ENCODE peak calls at places on chromosomes 13 and 19, in eight cellular contexts. E is suprapubic skin, J is prostate gland, W is esophagus muscularis mucosa, S is H1, M is transverse colon, A is breast epithelium, L is HCT116. G is an unnamed sample. For H3K4me1, the result is how much of the 10 kb centered on the place peaks cover.

GRCh38 chr19:35868172-35868822 is at the start of gene APLP1:
- DNase-seq in E (no peak), J (peak), W (no peak), S (peak), M (peak), A (peak), L (no peak), G (peak)

GRCh38 chr19:46015080-46015960 is 7.5 kb downstream of the PGLYRP1 start:
- DNase-seq in E (peak), J (peak), W (no peak), S (peak), M (peak), A (peak), L (no peak), G (no peak)

GRCh38 chr19:52716578-52716977 is 18.3 kb downstream of the ZNF611 start:
- DNase-seq in E (no peak), J (no peak), W (no peak), S (peak), M (no peak), A (no peak), L (no peak), G (no peak)

GRCh38 chr13:79870766-79871165 is 389.8 kb downstream of the NDFIP2 start:
- DNase-seq in E (no peak), J (no peak), W (no peak), S (no peak), M (no peak), A (no peak), L (no peak), G (no peak)

GRCh38 chr19:35313614-35314013 is 15.4 kb upstream of the CD22 start:
- DNase-seq in E (no peak), J (no peak), W (no peak), S (no peak), M (no peak), A (no peak), L (no peak), G (no peak)

GRCh38 chr19:47778954-47779351 is 450 bp downstream of the SELENOW start:
- DNase-seq in E (no peak), J (peak), W (no peak), S (no peak), M (peak), A (no peak), L (no peak), G (peak)

GRCh38 chr19:15251749-15252397 is 19.6 kb upstream of the EPHX3 start:
- DNase-seq in E (no peak), J (peak), W (peak), S (peak), M (peak), A (peak), L (no peak), G (peak)

GRCh38 chr13:99542788-99543406 is 41.6 kb downstream of the TM9SF2 start:
- DNase-seq in E (no peak), J (no peak), W (no peak), S (no peak), M (peak), A (no peak), L (no peak), G (no peak)

GRCh38 chr13:41487222-41487621 is 29.9 kb downstream of the RGCC start:
- DNase-seq in E (no peak), J (no peak), W (no peak), S (no peak), M (no peak), A (no peak), L (no peak), G (no peak)

GRCh38 chr13:50809133-50810090 is 34.1 kb downstream of the DLEU7 start:
- DNase-seq in E (no peak), J (peak), W (no peak), S (no peak), M (no peak), A (no peak), L (no peak), G (no peak)

GRCh38 chr13:22423261-22423660 is 752.4 kb downstream of the FGF9 start:
- DNase-seq in E (no peak), J (no peak), W (no peak), S (no peak), M (no peak), A (no peak), L (no peak), G (no peak)

GRCh38 chr13:50366488-50367174 is 351.4 kb downstream of the KCNRG start:
- DNase-seq in E (no peak), J (no peak), W (peak), S (no peak), M (no peak), A (no peak), L (no peak), G (no peak)

GRCh38 chr19:46451352-46451751 is 20.0 kb downstream of the PNMA8A start:
- DNase-seq in E (no peak), J (peak), W (no peak), S (no peak), M (no peak), A (peak), L (no peak), G (no peak)

GRCh38 chr13:27388236-27388635 is 36.2 kb upstream of the GTF3A start:
- DNase-seq in E (no peak), J (no peak), W (no peak), S (no peak), M (no peak), A (no peak), L (no peak), G (no peak)

GRCh38 chr19:44912854-44913253 is 1.6 kb upstream of the APOC1 start:
- DNase-seq in E (no peak), J (no peak), W (no peak), S (no peak), M (peak), A (peak), L (no peak), G (peak)

GRCh38 chr13:111335263-111335662 is 14.8 kb downstream of the TEX29 start:
- DNase-seq in E (no peak), J (peak), W (no peak), S (peak), M (no peak), A (no peak), L (no peak), G (no peak)

GRCh38 chr19:13999085-13999484 is 7.0 kb downstream of the RFX1 start:
- DNase-seq in E (no peak), J (no peak), W (no peak), S (no peak), M (no peak), A (no peak), L (no peak), G (no peak)

GRCh38 chr19:790971-791604 is 6.2 kb upstream of the PTBP1 start:
- DNase-seq in E (no peak), J (no peak), W (no peak), S (no peak), M (no peak), A (no peak), L (no peak), G (no peak)

GRCh38 chr19:35327642-35328041 is 1.3 kb upstream of the CD22 start:
- DNase-seq in E (no peak), J (no peak), W (no peak), S (no peak), M (no peak), A (no peak), L (no peak), G (no peak)

GRCh38 chr19:11387154-11388034 is 3.3 kb upstream of the EPOR start:
- DNase-seq in E (no peak), J (no peak), W (no peak), S (no peak), M (no peak), A (no peak), L (no peak), G (no peak)

GRCh38 chr13:37656247-37656940 is 57.8 kb upstream of the POSTN start:
- DNase-seq in E (no peak), J (no peak), W (no peak), S (no peak), M (no peak), A (no peak), L (no peak), G (no peak)

GRCh38 chr13:54150851-54151250 is 1122.2 kb downstream of the OLFM4 start:
- DNase-seq in E (no peak), J (no peak), W (no peak), S (no peak), M (no peak), A (no peak), L (no peak), G (no peak)

GRCh38 chr19:294341-294818 is 3.2 kb upstream of the PLPP2 start:
- DNase-seq in E (no peak), J (no peak), W (no peak), S (peak), M (no peak), A (no peak), L (no peak), G (no peak)

GRCh38 chr19:14503285-14503684 is 7.4 kb upstream of the GIPC1 start:
- DNase-seq in E (no peak), J (no peak), W (no peak), S (no peak), M (no peak), A (no peak), L (no peak), G (no peak)

GRCh38 chr13:114078501-114079451 is 53.6 kb downstream of the RASA3 start:
- DNase-seq in E (peak), J (no peak), W (no peak), S (no peak), M (peak), A (no peak), L (no peak), G (peak)

GRCh38 chr13:96984061-96984508 is 10.2 kb downstream of the OXGR1 start:
- DNase-seq in E (no peak), J (peak), W (no peak), S (no peak), M (peak), A (peak), L (no peak), G (no peak)

GRCh38 chr19:55491546-55492360 is 3.5 kb downstream of the SSC5D start:
- DNase-seq in E (no peak), J (no peak), W (no peak), S (no peak), M (no peak), A (no peak), L (no peak), G (peak)

GRCh38 chr19:48698046-48698445 is 2.3 kb downstream of the FUT2 start:
- DNase-seq in E (no peak), J (no peak), W (no peak), S (no peak), M (peak), A (no peak), L (no peak), G (no peak)

GRCh38 chr13:38090913-38091312 is 221.3 kb upstream of the TRPC4 start:
- DNase-seq in E (no peak), J (no peak), W (no peak), S (no peak), M (no peak), A (no peak), L (no peak), G (no peak)

GRCh38 chr13:29514720-29515310 is 80.7 kb downstream of the SLC7A1 start:
- DNase-seq in E (no peak), J (no peak), W (no peak), S (no peak), M (no peak), A (no peak), L (no peak), G (no peak)
- TF ChIP-seq POLR2AphosphoS5 in E (no peak), J (no peak), W (no peak), S (no peak), M (no peak), A (no peak), L (no peak), G (no peak)

GRCh38 chr19:57773488-57773887 is 4.0 kb downstream of the ZNF586 start:
- DNase-seq in E (no peak), J (no peak), W (no peak), S (no peak), M (no peak), A (no peak), L (no peak), G (no peak)

GRCh38 chr19:57771417-57771816 is 1.9 kb downstream of the ZNF586 start:
- DNase-seq in E (no peak), J (no peak), W (no peak), S (no peak), M (no peak), A (no peak), L (no peak), G (no peak)

GRCh38 chr19:57769345-57770131 is at the start of gene ZNF586:
- DNase-seq in E (peak), J (peak), W (peak), S (peak), M (peak), A (peak), L (peak), G (peak)
- TF ChIP-seq POLR2A in E (peak), J (peak), W (no peak), S (no peak), M (peak), A (no peak), L (no peak), G (peak)

GRCh38 chr13:48236528-48237353 is 3.7 kb downstream of the ITM2B start:
- DNase-seq in E (no peak), J (no peak), W (no peak), S (no peak), M (no peak), A (no peak), L (no peak), G (no peak)
- H3K4me1 ChIP-seq in E (half or more), J (under half), W (half or more), S (under half), M (under half), A (under half), L (under half), G (under half)

GRCh38 chr19:56566904-56567273 is 379 bp upstream of the ZNF470 start:
- DNase-seq in E (peak), J (peak), W (no peak), S (no peak), M (peak), A (peak), L (no peak), G (peak)

GRCh38 chr19:56562766-56563165 is 4.5 kb upstream of the ZNF470 start:
- DNase-seq in E (no peak), J (no peak), W (no peak), S (no peak), M (no peak), A (no peak), L (no peak), G (no peak)

GRCh38 chr19:56567274-56568120 is at the start of gene ZNF470:
- DNase-seq in E (peak), J (peak), W (peak), S (peak), M (peak), A (peak), L (no peak), G (peak)
- TF ChIP-seq POLR2AphosphoS5 in E (no peak), J (peak), W (peak), S (no peak), M (peak), A (peak), L (no peak), G (peak)

DNA sequence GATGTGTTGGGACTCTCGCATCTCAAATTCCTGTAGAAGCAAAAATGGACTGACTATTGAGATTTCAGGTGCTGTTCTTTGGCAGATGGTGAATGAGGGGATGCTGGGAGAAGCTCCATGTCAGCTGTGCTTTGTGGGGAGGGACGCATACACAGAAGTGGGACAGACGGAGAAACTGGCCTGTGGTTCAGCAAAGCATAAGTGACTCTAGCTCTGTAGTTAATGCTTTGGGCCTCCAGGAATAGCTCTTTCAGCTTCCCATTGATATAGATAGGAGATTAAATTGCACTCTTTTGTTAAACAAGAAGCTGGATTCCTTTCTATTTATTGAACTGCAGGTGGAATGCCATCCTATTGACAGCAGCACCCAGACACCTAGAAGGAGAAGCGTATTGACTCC is 194.6 kb upstream of the RNF113B start:
- DNase-seq in E (no peak), J (no peak), W (peak), S (no peak), M (no peak), A (no peak), L (no peak), G (no peak)
- TF ChIP-seq POLR2A in E (no peak), J (no peak), W (no peak), S (no peak), M (no peak), A (no peak), L (no peak), G (no peak)

DNA sequence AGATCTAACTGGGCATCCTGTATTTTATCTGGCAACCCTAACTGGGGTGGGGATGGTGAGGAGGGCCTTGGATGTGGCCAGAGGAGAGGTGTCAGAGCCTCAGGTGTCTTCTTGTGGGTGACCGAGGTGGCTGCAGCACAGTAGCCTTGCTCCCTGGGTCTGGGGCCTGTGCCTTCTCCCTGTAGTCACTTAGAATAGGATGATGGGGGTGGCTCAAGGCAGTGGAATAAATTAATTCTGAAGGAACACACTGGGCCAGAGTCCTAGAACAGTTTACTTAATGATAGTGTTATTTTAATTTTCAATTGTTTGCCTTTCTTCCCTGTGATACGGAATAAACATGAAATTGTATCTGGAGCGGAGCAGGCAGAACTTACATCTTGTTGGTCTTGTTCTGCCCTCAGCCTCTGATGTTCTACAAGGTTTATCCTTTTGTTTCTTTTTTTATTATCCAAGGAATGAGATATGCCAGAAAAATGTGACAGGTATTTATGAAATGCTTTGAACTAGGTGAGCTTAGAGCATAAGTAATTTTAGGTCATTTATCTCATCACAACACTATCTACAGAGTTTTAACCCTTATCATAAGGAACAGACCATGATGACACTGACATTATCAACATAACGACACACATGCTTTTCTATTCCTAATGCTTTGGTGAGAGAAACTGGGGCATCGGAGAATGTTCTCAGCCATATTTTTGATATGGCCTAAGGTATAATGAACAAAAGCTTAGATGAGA is 51.4 kb downstream of the LRCH1 start:
- DNase-seq in E (no peak), J (peak), W (no peak), S (no peak), M (no peak), A (no peak), L (no peak), G (no peak)
- H3K4me1 ChIP-seq in E (half or more), J (under half), W (half or more), S (under half), M (under half), A (under half), L (half or more), G (under half)

GRCh38 chr19:5586300-5587070 is 18.7 kb upstream of the TINCR start:
- DNase-seq in E (no peak), J (no peak), W (no peak), S (no peak), M (no peak), A (no peak), L (no peak), G (no peak)
- TF ChIP-seq POLR2AphosphoS5 in E (no peak), J (no peak), W (no peak), S (no peak), M (no peak), A (no peak), L (no peak), G (no peak)

DNA sequence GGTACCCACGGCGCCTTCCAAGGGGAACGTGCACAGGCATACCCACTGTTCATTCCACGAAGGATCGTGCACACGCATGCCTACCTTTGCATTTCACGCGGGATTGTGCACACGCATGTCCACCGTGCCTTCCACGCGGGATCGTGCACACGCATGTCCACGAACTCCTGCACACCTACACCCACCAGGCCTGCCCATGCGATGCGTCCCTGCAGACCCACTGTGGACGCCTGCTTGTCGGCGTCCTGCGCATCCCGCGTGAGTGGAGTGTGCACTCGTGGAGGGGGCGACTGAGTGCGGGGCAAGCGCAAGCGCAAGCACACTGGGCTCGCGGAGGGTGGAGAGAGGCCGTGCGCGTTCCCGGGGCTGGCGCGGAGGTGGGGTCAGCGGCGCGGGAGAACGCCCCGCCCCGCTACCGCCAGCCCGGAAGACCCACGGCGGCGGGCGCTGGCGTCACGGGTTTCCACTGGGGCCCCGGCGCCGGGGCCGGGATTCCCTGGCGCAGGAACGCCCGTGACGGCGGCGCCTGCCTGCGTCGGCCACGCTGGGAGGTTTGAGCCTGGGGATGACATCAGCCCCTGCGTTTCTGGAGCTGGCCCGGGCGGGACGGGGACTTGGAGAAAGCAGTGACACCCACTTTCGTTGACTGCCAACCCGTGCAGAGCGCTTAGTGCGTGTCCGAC is 18.7 kb downstream of the GADD45B start:
- DNase-seq in E (peak), J (peak), W (no peak), S (no peak), M (peak), A (peak), L (no peak), G (peak)
- TF ChIP-seq POLR2A in E (no peak), J (no peak), W (no peak), S (no peak), M (peak), A (no peak), L (no peak), G (no peak)

DNA sequence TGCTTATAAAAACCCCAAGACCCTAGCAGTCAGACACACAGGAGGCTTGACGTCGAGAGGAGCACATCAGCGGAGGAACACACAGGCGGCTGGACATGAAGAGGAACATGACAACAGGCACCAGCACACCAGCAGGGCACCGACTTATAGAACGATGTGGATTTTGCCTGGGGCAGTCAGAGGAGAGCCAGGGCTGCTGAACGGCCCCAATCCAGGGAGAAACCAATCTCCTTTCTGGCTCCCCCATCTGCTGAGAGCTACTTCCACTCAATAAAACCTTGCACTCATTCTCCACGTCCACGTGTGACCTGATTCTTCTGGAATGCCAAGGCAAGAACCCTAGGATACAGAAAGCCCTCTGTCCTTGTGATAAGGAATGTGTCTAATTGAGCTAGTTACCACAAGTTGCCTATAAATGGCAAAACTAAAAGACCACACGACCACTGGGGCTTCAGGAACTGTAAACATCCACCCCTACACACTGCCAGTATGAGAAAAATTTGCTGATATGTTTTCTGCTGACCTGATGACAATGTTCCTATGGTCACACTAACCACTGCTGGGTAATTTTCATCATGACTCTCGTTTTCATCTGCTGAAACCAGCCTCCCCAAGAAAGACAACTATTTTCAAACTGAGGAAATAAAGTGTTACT is 35.8 kb upstream of the CEACAM21 start:
- DNase-seq in E (no peak), J (no peak), W (no peak), S (no peak), M (no peak), A (no peak), L (no peak), G (peak)
- H3K4me1 ChIP-seq in E (under half), J (under half), W (under half), S (under half), M (under half), A (under half), L (under half), G (under half)

GRCh38 chr13:32126298-32126697 is 94.7 kb downstream of the FRY start:
- DNase-seq in E (no peak), J (no peak), W (no peak), S (no peak), M (no peak), A (no peak), L (no peak), G (no peak)
- TF ChIP-seq POLR2AphosphoS5 in E (no peak), J (no peak), W (no peak), S (no peak), M (no peak), A (no peak), L (no peak), G (no peak)